ENCODE peak calls at places on chromosome 1, in four cellular contexts. O is neuronal stem cell, A is mesenchymal stem cell, B is H9. K is an unnamed sample.

GRCh38 chr1:29243023-29243862 is 6.9 kb downstream of the PTPRU start:
- DNase-seq in A (no peak), O (no peak), B (no peak), K (peak; percentile 83)

GRCh38 chr1:64327119-64327518 is 123.7 kb downstream of the UBE2U start:
- DNase-seq in O (no peak), B (no peak), A (no peak), K (no peak)

GRCh38 chr1:38724160-38725131 is 135.1 kb downstream of the RRAGC start:
- DNase-seq in O (no peak), A (peak; percentile 9), B (no peak), K (no peak)

GRCh38 chr1:181818459-181818858 is 243.1 kb downstream of the ZNF648 start:
- DNase-seq in B (no peak), A (no peak), O (no peak), K (no peak)

GRCh38 chr1:75725861-75726361 is 1.4 kb downstream of the ACADM start:
- DNase-seq in B (no peak), O (no peak), A (no peak), K (peak; percentile 5)

GRCh38 chr1:161089251-161089924 is at the start of gene NECTIN4:
- DNase-seq in O (no peak), B (peak; percentile 53), A (no peak), K (no peak)

GRCh38 chr1:113003751-113004690 is 48.0 kb upstream of the SLC16A1 start:
- DNase-seq in A (no peak), B (no peak), O (no peak), K (no peak)

GRCh38 chr1:2240251-2241156 is 12.4 kb downstream of the SKI start:
- DNase-seq in A (peak; percentile 49), O (no peak), B (no peak), K (no peak)

GRCh38 chr1:90510143-90510542 is 207.0 kb downstream of the BARHL2 start:
- DNase-seq in A (no peak), B (no peak), O (no peak), K (no peak)

GRCh38 chr1:15949453-15950245 is 26.3 kb downstream of the ZBTB17 start:
- DNase-seq in A (peak; percentile 99), B (peak; percentile 80), O (no peak), K (peak; percentile 87)

GRCh38 chr1:145906954-145907755 is 2.7 kb downstream of the ITGA10 start:
- DNase-seq in B (no peak), A (no peak), O (no peak), K (no peak)

GRCh38 chr1:234997201-234998173 is 131.2 kb downstream of the TOMM20 start:
- DNase-seq in B (no peak), O (no peak), A (peak; percentile 99), K (no peak)

GRCh38 chr1:81556968-81557367 is 243.8 kb upstream of the ADGRL2 start:
- DNase-seq in B (no peak), A (no peak), O (no peak), K (no peak)

GRCh38 chr1:229674042-229674441 is 48.0 kb downstream of the URB2 start:
- DNase-seq in B (no peak), A (no peak), O (no peak), K (peak; percentile 3)

GRCh38 chr1:189538271-189538670 is 939.4 kb downstream of the BRINP3 start:
- DNase-seq in B (no peak), O (no peak), A (no peak), K (peak; percentile 20)

GRCh38 chr1:41515131-41515678 is 30.7 kb upstream of the EDN2 start:
- DNase-seq in O (no peak), A (no peak), B (no peak), K (peak; percentile 45)

GRCh38 chr1:41863683-41864082 is 55.0 kb downstream of the HIVEP3 start:
- DNase-seq in O (no peak), A (peak; percentile 27), B (no peak), K (no peak)

GRCh38 chr1:100578201-100578600 is 40.3 kb downstream of the GPR88 start:
- DNase-seq in B (no peak), A (no peak), O (no peak), K (peak; percentile 5)

GRCh38 chr1:11784993-11785769 is 20.6 kb downstream of the MTHFR start:
- DNase-seq in O (peak; percentile 57), B (peak; percentile 93), A (peak; percentile 66), K (peak; percentile 82)

GRCh38 chr1:31938184-31938975 is at the start of gene PTP4A2:
- DNase-seq in O (peak; percentile 93), B (peak; percentile 98), A (peak; percentile 92), K (peak; percentile 98)

DNA sequence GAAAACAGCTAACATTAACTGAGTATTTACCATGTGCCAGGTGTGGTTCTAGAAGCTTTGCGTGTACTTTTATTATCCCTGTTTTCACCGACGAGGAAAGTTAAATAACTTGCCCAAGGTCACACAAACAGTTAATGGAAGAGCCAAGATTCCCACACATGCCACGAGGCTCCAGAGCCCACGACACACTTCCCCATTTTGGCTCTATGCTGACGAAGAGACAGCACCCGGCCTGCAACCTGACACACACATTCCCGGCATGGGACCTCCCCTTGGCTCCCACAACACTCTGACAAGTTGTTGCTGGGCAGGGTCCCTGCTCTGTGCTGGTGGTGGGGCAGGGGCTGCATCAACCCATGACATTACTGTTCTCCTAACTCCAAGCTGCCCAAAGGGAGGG is 52.8 kb downstream of the RAP1GAP start:
- DNase-seq in A (no peak), B (no peak), O (no peak), K (no peak)
- H2AK5ac ChIP-seq in A (no peak overlapping the region), B (no peak overlapping the region), O (no peak overlapping the region), K (no peak overlapping the region)

DNA sequence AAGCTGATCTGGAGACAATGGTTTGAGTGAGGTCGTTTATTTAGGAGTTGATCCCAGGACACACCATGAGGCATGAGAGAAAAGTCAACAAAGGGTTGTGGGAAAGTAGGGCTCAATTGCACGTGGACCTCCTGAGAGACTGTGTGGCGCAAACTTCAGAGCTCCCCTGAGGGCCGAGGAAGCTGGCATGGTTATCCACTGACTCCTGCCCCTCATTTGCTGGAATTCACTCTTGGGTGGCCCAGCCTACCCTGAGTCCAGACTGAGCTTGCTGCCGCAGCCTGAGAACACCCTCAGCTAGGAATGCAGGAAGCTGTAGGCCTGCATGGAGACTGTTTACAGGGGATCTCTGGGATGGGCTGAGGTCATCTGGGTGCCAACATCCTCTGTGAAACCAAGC is 301.0 kb downstream of the RWDD3 start:
- DNase-seq in A (no peak), B (no peak), O (no peak), K (peak; percentile 26)
- H4K8ac ChIP-seq in A (no peak overlapping the region), B (no peak overlapping the region), O (no peak overlapping the region), K (no peak overlapping the region)

DNA sequence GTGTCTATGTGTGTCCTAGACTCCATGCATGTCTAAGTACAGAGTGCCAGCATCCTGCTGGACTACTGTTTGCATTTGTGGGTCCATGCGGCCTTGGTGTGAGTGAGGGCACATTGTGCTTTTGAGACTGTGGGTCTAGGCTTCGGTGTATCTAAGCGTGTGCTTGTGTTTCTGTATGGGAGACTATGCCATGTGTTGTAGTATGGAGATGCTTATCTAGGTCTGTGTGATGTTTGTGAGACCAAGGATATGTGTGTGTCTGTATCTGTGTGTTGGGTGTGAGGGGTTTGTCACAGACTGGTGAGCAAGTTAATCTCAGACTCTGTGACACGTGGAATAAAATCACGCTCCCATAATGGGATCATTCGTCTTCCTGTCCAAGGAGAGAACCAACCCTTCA is 14.5 kb downstream of the AHDC1 start:
- DNase-seq in O (no peak), B (no peak), A (no peak), K (no peak)
- H3K27ac ChIP-seq in O (no peak overlapping the region), B (no peak overlapping the region), A (peak overlapping the region; percentile 13), K (no peak overlapping the region)

GRCh38 chr1:148166558-148167492 is 14.7 kb upstream of the NBPF11 start:
- DNase-seq in A (no peak), B (no peak), O (no peak), K (peak; percentile 20)
- H2AK5ac ChIP-seq in A (no peak overlapping the region), B (no peak overlapping the region), O (no peak overlapping the region), K (no peak overlapping the region)

DNA sequence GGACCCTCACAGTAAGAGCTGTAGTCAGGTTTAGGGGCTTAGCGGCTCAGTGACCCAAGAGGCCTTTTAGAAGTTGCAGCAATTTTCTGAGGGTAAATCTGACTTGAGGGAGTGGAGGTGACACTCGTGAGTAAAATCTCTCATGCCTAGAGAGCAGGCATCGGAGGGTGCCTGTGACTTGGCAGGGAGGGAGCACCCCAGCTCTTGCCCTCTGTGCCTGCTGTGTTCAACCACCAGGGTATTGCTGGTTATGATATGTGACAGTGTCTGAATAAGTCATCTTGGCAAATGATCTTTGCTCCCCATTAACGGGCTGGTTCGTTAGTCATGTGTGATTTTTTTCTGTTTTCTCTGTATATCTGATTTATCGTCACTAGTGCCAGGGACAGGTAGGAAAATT is 5.9 kb downstream of the MAN1C1 start:
- DNase-seq in B (no peak), O (no peak), A (no peak), K (no peak)
- H4K8ac ChIP-seq in B (no peak overlapping the region), O (no peak overlapping the region), A (no peak overlapping the region), K (no peak overlapping the region)

GRCh38 chr1:207822124-207822601 is 70.3 kb downstream of the CD46 start:
- DNase-seq in B (no peak), A (no peak), O (no peak), K (no peak)

GRCh38 chr1:207822602-207823451 is 71.0 kb downstream of the CD46 start:
- DNase-seq in O (no peak), B (peak; percentile 73), A (peak; percentile 43), K (peak; percentile 59)

GRCh38 chr1:207823531-207823879 is 71.7 kb downstream of the CD46 start:
- DNase-seq in O (no peak), B (no peak), A (no peak), K (no peak)

GRCh38 chr1:207820568-207821463 is 69.0 kb downstream of the CD46 start:
- DNase-seq in A (no peak), O (no peak), B (no peak), K (no peak)

DNA sequence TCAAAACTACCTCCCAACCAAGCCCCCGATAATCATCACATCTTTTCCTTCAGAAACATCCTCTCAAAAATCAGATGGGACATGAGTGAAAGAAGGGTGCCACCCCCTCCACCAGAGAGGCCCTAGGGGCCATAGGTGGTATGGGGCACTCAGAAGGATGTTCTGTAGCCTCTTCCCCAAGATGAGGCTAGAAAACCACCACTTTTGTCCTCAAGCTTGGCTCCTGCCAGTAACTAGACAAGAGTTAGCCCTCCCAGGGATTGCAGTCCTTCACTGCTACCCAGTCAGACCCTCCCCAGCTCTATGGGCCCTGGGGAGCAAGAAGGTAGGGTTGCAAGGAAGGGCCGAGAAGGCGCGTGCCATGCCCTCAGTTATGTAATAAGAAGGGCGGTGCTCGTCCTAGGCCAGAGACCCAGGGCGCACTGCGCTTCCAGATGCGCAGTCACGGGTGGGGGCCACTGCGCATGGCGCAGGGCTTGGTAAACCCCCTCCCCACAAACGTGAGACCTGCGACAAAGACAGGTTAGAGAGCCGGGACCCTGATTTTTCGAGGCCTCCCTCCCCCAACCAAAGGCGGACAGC is 69.7 kb downstream of the CD46 start:
- DNase-seq in A (no peak), O (no peak), B (no peak), K (no peak)
- H3K27ac ChIP-seq in A (no peak overlapping the region), O (no peak overlapping the region), B (no peak overlapping the region), K (no peak overlapping the region)

K was measured in mesendoderm.